ENCODE peak calls at places on chromosomes 5 and 9, in six cellular contexts. E is HCT116, Y is HepG2, D is H1, C is K562, H is GM12878. T is an unnamed sample.

GRCh38 chr5:168537176-168537575 is 8.1 kb downstream of the FBLL1 start:
- DNase-seq in E (no peak), Y (no peak), D (no peak), C (no peak), H (no peak), T (no peak)

GRCh38 chr9:6367128-6367741 is 39.1 kb downstream of the TPD52L3 start:
- DNase-seq in E (no peak), Y (no peak), D (no peak), C (no peak), H (no peak), T (no peak)

GRCh38 chr9:116039312-116039711 is 114.3 kb upstream of the PAPPA start:
- DNase-seq in E (no peak), Y (no peak), D (no peak), C (no peak), H (no peak), T (no peak)

GRCh38 chr9:33166263-33167083 is 663 bp downstream of the B4GALT1 start:
- DNase-seq in E (no peak), Y (no peak), D (no peak), C (peak; percentile 55), H (no peak), T (no peak)

GRCh38 chr5:72189135-72189534 is 81.9 kb downstream of the MAP1B start:
- DNase-seq in E (no peak), Y (no peak), D (no peak), C (no peak), H (no peak), T (no peak)

GRCh38 chr5:73438048-73438896 is 10.3 kb downstream of the FOXD1 start:
- DNase-seq in E (no peak), Y (no peak), D (no peak), C (no peak), H (no peak), T (no peak)

GRCh38 chr9:71628247-71628646 is 140.1 kb downstream of the CEMIP2 start:
- DNase-seq in E (no peak), Y (peak; percentile 12), D (no peak), C (no peak), H (no peak), T (no peak)

GRCh38 chr5:121182788-121183490 is 668.7 kb upstream of the FTMT start:
- DNase-seq in E (no peak), Y (no peak), D (no peak), C (no peak), H (no peak), T (no peak)

GRCh38 chr5:107129051-107129450 is 541.7 kb downstream of the EFNA5 start:
- DNase-seq in E (no peak), Y (no peak), D (no peak), C (no peak), H (no peak), T (no peak)

GRCh38 chr5:58641533-58641932 is 58.7 kb downstream of the RAB3C start:
- DNase-seq in E (no peak), Y (no peak), D (no peak), C (no peak), H (no peak), T (no peak)

GRCh38 chr9:79707589-79707988 is 135.8 kb downstream of the TLE4 start:
- DNase-seq in E (no peak), Y (no peak), D (no peak), C (no peak), H (no peak), T (no peak)

GRCh38 chr9:89695441-89695891 is 90.7 kb downstream of the GADD45G start:
- DNase-seq in E (no peak), Y (no peak), D (no peak), C (no peak), H (no peak), T (peak; percentile 66)

GRCh38 chr9:129619787-129620668 is 873 bp downstream of the C9orf50 start:
- DNase-seq in E (no peak), Y (no peak), D (no peak), C (peak; percentile 82), H (no peak), T (no peak)

GRCh38 chr9:121637441-121638222 is 13.8 kb upstream of the DAB2IP start:
- DNase-seq in E (no peak), Y (no peak), D (no peak), C (no peak), H (no peak), T (no peak)

GRCh38 chr5:166716856-166717492 is 1574.5 kb upstream of the WWC1 start:
- DNase-seq in E (no peak), Y (no peak), D (no peak), C (no peak), H (no peak), T (no peak)

GRCh38 chr5:50709471-50709870 is 43.0 kb downstream of the PARP8 start:
- DNase-seq in E (no peak), Y (no peak), D (no peak), C (no peak), H (no peak), T (no peak)

GRCh38 chr5:91641730-91642350 is 258.7 kb upstream of the ARRDC3 start:
- DNase-seq in E (peak; percentile 34), Y (peak; percentile 31), D (no peak), C (peak; percentile 58), H (no peak), T (no peak)

GRCh38 chr5:65955746-65956145 is 29.4 kb downstream of the ERBIN start:
- DNase-seq in E (no peak), Y (no peak), D (no peak), C (no peak), H (no peak), T (no peak)

GRCh38 chr9:70049236-70049635 is 5.6 kb downstream of the MAMDC2 start:
- DNase-seq in E (no peak), Y (no peak), D (no peak), C (no peak), H (no peak), T (no peak)

GRCh38 chr5:88380332-88380731 is 111.7 kb upstream of the TMEM161B start:
- DNase-seq in E (no peak), Y (no peak), D (no peak), C (no peak), H (no peak), T (no peak)

GRCh38 chr5:72308853-72309191 is 11.2 kb downstream of the MRPS27 start:
- DNase-seq in E (no peak), Y (no peak), D (no peak), C (no peak), H (no peak), T (no peak)

GRCh38 chr5:78547171-78547570 is 101.4 kb downstream of the LHFPL2 start:
- DNase-seq in E (no peak), Y (no peak), D (no peak), C (no peak), H (no peak), T (no peak)

GRCh38 chr9:88577256-88577655 is 42.3 kb downstream of the NXNL2 start:
- DNase-seq in E (no peak), Y (no peak), D (no peak), C (no peak), H (no peak), T (no peak)

GRCh38 chr5:106862450-106863193 is 808.1 kb downstream of the EFNA5 start:
- DNase-seq in E (no peak), Y (no peak), D (no peak), C (no peak), H (no peak), T (no peak)

GRCh38 chr5:61397238-61397637 is 65.2 kb downstream of the ZSWIM6 start:
- DNase-seq in E (no peak), Y (no peak), D (no peak), C (no peak), H (no peak), T (no peak)

GRCh38 chr5:59810041-59810440 is 83.5 kb downstream of the PDE4D start:
- DNase-seq in E (peak; percentile 56), Y (peak; percentile 16), D (no peak), C (peak; percentile 69), H (no peak), T (peak; percentile 46)

GRCh38 chr9:114811969-114812636 is 6.3 kb upstream of the TNFSF15 start:
- DNase-seq in E (no peak), Y (no peak), D (no peak), C (no peak), H (no peak), T (no peak)
- TF ChIP-seq ZNF274 in E (no peak), Y (no peak), D (no peak), C (no peak), H (no peak), T (no peak)

DNA sequence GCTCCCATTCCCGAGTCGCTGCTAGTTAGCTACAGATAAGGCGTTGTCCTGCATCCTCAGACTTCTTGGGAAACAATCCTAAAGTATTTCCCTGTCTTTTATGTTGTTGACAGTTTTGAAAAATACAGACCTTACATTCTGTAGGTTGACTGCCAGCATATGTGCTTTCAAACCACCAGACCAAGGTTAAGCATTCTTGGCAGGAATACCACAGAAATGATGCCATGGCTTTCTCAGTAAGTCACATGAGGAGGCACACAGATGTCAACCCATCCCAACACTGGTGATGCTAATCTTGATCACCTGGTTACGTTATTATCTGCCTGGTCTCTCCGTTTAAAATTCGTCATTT is 871 bp downstream of the GLE1 start:
- DNase-seq in E (no peak), Y (no peak), D (no peak), C (no peak), H (no peak), T (no peak)
- TF ChIP-seq ZNF274 in E (no peak), Y (no peak), D (no peak), C (no peak), H (no peak), T (no peak)

DNA sequence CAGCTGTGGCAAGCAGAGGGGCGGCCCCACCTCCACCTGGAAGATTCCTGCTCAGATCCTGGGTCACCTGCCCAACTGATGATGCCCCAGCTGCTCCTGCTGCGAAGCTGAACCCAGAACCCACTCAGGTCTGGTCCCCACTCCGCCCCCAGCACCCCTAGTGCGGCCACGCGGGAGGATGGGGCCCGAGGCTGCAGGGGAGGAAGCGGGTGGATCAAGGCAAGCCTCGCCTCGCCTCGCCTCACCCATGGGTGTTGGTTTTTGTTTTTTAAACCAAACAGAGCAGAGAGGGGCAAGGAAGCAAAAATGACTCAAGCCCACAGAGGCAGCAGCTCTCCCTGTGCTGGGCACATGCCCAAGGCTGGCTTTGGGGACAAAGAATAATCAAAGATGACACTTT is 23.2 kb downstream of the ABO start:
- DNase-seq in E (no peak), Y (no peak), D (no peak), C (no peak), H (no peak), T (no peak)
- TF ChIP-seq ZNF274 in E (no peak), Y (no peak), D (no peak), C (no peak), H (no peak), T (no peak)

DNA sequence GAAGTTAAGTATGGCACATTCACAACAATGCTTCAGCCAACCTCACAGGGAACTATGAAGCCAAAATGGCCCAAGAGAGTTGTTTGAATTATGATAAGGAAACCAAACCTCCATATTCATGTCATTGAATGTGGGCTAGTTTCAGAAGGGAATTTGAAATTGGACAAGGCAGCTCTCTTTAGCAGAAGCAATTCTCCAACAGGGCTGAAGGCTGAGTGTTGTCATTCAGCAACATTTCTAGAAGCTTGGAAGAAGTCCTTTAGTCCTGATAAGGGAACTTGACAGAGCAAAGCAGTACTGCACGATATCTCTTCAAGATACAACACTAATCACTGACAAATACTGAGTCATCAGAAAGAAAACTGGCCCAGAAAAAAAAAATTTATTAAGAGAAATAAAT is 115.4 kb downstream of the SLC25A46 start:
- DNase-seq in E (no peak), Y (no peak), D (no peak), C (no peak), H (no peak), T (no peak)
- TF ChIP-seq ZNF274 in E (no peak), Y (no peak), D (no peak), C (no peak), H (no peak), T (no peak)